ENCODE peak calls at places on chromosomes 3 and 15, in seven cellular contexts. L, V, R, K, Z, U and O are unnamed samples.

GRCh38 chr3:147409143-147410121 is at the start of gene ZIC1:
- DNase-seq in V (no peak), K (peak; percentile 68), R (no peak), U (no peak), Z (no peak), L (peak; percentile 96), O (no peak)

GRCh38 chr3:11734-12133 is 184.8 kb upstream of the CHL1 start:
- DNase-seq in Z (no peak), R (no peak), L (no peak), V (peak; percentile 26), U (no peak), K (no peak), O (no peak)

GRCh38 chr3:112653209-112653871 is 12.4 kb upstream of the CCDC80 start:
- DNase-seq in L (peak; percentile 97), U (no peak), V (no peak), R (peak; percentile 30), Z (peak; percentile 68), K (no peak), O (no peak)

GRCh38 chr15:63501256-63502089 is 2.9 kb upstream of the USP3 start:
- DNase-seq in Z (peak; percentile 97), U (peak; percentile 77), R (peak; percentile 86), V (peak; percentile 80), K (no peak), L (peak; percentile 96), O (no peak)

GRCh38 chr15:96183020-96183926 is 147.2 kb upstream of the NR2F2 start:
- DNase-seq in K (no peak), Z (no peak), R (no peak), V (no peak), U (no peak), L (no peak), O (peak; percentile 21)

GRCh38 chr3:110265302-110265701 is 806.3 kb upstream of the NECTIN3 start:
- DNase-seq in R (no peak), L (no peak), Z (no peak), K (no peak), U (no peak), V (no peak), O (no peak)

GRCh38 chr3:11185564-11186317 is 31.4 kb downstream of the HRH1 start:
- DNase-seq in K (no peak), L (peak; percentile 97), U (peak; percentile 79), V (peak; percentile 49), R (peak; percentile 84), Z (peak; percentile 92), O (no peak)

GRCh38 chr15:70835415-70835814 is 18.5 kb downstream of the LARP6 start:
- DNase-seq in V (no peak), Z (peak; percentile 88), R (peak; percentile 74), U (peak; percentile 85), K (no peak), L (peak; percentile 64), O (no peak)

GRCh38 chr3:158121295-158121694 is 11.4 kb downstream of the RSRC1 start:
- DNase-seq in V (no peak), K (no peak), Z (no peak), R (no peak), L (no peak), U (no peak), O (no peak)

GRCh38 chr15:42915654-42916053 is 4.9 kb downstream of the TTBK2 start:
- DNase-seq in V (no peak), R (no peak), K (no peak), L (no peak), Z (no peak), U (no peak), O (no peak)

GRCh38 chr3:21158801-21159564 is 592.0 kb downstream of the ZNF385D start:
- DNase-seq in K (no peak), L (peak; percentile 69), Z (no peak), R (no peak), V (no peak), U (no peak), O (no peak)

DNA sequence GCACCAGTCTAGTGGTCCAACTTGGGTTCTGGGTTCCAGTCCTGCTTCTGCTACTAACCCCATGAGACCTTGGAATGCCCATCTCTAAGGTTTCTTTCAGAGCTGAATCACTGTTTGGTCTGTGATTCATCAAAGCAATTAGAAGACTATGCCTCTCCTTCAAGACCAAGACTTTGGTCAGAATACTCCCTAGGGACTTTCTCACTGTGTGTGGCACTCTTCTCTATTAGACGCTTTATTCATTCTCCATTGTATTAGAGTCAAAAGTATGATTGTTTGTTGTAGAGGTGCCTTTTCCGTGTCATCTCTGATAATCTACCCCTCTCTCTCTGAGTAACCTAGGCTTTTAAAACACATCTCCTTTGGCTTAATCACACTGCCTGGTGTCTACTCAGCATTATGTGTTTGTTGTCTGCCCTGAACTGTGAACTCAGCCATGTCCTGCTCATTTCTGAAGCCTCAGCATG is 90.5 kb downstream of the LPP start:
- DNase-seq in L (peak; percentile 94), V (no peak), K (no peak), U (no peak), Z (no peak), R (no peak), O (no peak)
- H3K4me1 ChIP-seq in L (peaks cover 34% of the 10 kb centered on the region), V (peaks cover 3% of the 10 kb centered on the region), K (peaks cover 5% of the 10 kb centered on the region), U (peaks cover 56% of the 10 kb centered on the region), Z (peaks cover 98% of the 10 kb centered on the region), R (peaks cover 35% of the 10 kb centered on the region), O (no peaks in the 10 kb centered on the region)

GRCh38 chr3:46206284-46206683 is 1.8 kb downstream of the CCR1 start:
- DNase-seq in Z (no peak), U (no peak), R (no peak), V (no peak), K (no peak), L (no peak), O (no peak)

GRCh38 chr3:46205286-46205960 is 2.7 kb downstream of the CCR1 start:
- DNase-seq in V (no peak), Z (no peak), K (no peak), U (no peak), R (no peak), L (no peak), O (no peak)

GRCh38 chr3:46209053-46209452 is 940 bp upstream of the CCR1 start:
- DNase-seq in V (no peak), Z (no peak), U (no peak), L (no peak), R (no peak), K (no peak), O (no peak)

GRCh38 chr3:46209751-46210470 is 1.8 kb upstream of the CCR1 start:
- DNase-seq in R (no peak), Z (no peak), V (no peak), L (peak; percentile 74), K (no peak), U (no peak), O (no peak)

DNA sequence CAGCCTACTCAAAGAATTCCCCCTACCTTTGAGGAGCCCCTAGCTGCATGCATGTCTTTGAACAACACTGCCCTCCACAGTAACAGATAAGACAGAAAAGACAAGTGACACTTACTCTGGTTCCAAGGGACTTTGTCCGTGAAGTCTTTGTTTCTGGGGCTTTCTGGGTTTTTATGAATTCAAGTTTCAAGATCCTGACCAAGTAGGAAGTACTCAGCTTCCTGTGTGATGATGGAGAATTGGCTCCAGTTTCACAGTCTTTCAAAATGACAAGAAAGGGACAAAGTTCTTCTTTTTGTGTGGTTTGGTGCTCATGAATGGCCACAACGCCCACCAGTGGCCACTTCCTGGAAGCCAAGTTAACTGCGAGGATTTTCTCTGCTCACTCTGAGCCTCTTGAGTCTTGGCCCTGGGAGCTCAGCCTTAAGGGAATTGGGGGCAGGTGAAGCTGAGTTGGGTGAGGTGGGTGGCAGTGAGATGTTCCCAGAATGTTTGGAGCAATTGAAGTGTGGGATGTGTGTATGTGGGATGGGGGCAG is at the start of gene CCR1:
- DNase-seq in R (peak; percentile 36), K (peak; percentile 18), Z (no peak), U (peak; percentile 60), L (peak; percentile 61), V (no peak), O (no peak)
- H3K4me1 ChIP-seq in R (no peaks in the 10 kb centered on the region), K (no peaks in the 10 kb centered on the region), Z (no peaks in the 10 kb centered on the region), U (no peaks in the 10 kb centered on the region), L (peaks cover 10% of the 10 kb centered on the region), V (no peaks in the 10 kb centered on the region), O (no peaks in the 10 kb centered on the region)

DNA sequence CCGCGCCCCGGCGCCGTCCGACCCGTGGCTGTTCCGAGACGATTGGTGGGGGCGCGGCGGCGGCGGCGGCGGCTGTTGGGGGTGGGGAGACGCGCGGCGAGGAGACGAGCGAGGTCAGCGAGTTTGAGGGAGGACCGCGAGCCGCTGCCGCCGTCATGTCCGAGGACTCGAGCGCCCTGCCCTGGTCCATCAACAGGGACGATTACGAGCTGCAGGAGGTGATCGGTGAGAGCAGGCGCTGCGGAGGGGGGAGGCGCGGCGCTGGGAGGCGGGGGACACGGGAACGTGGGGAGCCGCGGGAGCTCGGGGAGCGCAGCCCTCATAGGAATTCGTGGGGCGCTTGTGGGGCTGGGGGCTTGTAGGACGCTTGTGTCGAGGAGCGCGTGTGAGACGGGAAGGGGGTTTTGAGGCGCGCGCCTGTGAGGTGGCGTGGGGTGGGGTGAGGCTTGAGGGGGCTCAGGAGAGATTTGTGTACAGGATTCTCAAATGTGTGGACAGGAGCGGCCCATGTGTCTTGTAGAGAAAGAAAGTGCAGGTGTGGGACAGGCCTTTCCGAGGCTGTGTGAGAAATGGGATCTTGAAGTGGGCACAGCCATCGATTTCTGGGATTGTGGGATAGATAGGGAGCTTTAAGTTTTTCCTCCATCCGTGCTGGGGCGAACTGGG is 518 bp downstream of the OXSR1 start:
- DNase-seq in Z (peak; percentile 85), K (no peak), V (no peak), L (peak; percentile 81), R (peak; percentile 65), U (no peak), O (peak; percentile 35)
- H3K4me1 ChIP-seq in Z (peaks cover 19% of the 10 kb centered on the region), K (peaks cover 4% of the 10 kb centered on the region), V (peaks cover 13% of the 10 kb centered on the region), L (peaks cover 43% of the 10 kb centered on the region), R (peaks cover 23% of the 10 kb centered on the region), U (peaks cover 34% of the 10 kb centered on the region), O (peaks cover 22% of the 10 kb centered on the region)

GRCh38 chr15:31345606-31346366 is 19.2 kb downstream of the KLF13 start:
- DNase-seq in K (no peak), U (no peak), Z (no peak), L (no peak), R (no peak), V (no peak), O (no peak)

GRCh38 chr15:31346367-31347066 is 19.9 kb downstream of the KLF13 start:
- DNase-seq in L (no peak), Z (no peak), V (no peak), K (no peak), R (no peak), U (no peak), O (no peak)

GRCh38 chr15:31347067-31347975 is 20.7 kb downstream of the KLF13 start:
- DNase-seq in K (no peak), L (no peak), Z (no peak), R (no peak), U (no peak), V (no peak), O (no peak)

GRCh38 chr15:31349233-31350141 is 22.9 kb downstream of the KLF13 start:
- DNase-seq in K (no peak), R (no peak), Z (no peak), U (peak; percentile 53), V (no peak), L (no peak), O (no peak)

GRCh38 chr15:31347981-31348803 is 21.6 kb downstream of the KLF13 start:
- DNase-seq in R (no peak), V (no peak), Z (no peak), K (no peak), U (no peak), L (no peak), O (no peak)
- H3K4me1 ChIP-seq in R (peaks cover 100% of the 10 kb centered on the region), V (peaks cover 47% of the 10 kb centered on the region), Z (peaks cover 84% of the 10 kb centered on the region), K (peaks cover 12% of the 10 kb centered on the region), U (peaks cover 97% of the 10 kb centered on the region), L (peaks cover 23% of the 10 kb centered on the region), O (peaks cover 9% of the 10 kb centered on the region)